ENCODE peak calls at places on chromosomes 7 and 10, in eight cellular contexts. Y is tibial artery, B is transverse colon, Z is stomach, S is cardiac muscle cell, Q is mucosa of descending colon, V is left ventricle myocardium inferior, U is H9. C is an unnamed sample.
A peak's percentile ranks its signal among the peaks of the same experiment; 100 is the strongest.

GRCh38 chr7:86889501-86889900 is 170.0 kb downstream of the ELAPOR2 start:
- DNase-seq in Y (no peak), B (no peak), Z (no peak), S (no peak), Q (no peak), V (no peak), U (no peak), C (no peak)

GRCh38 chr10:57014758-57015157 is 653.7 kb upstream of the ZWINT start:
- DNase-seq in Y (no peak), B (no peak), Z (no peak), S (no peak), Q (no peak), V (no peak), U (no peak), C (no peak)

GRCh38 chr7:74040101-74040790 is 12.3 kb downstream of the ELN start:
- DNase-seq in Y (no peak), B (no peak), Z (no peak), S (no peak), Q (peak; percentile 10), V (no peak), U (no peak), C (no peak)

GRCh38 chr10:55631071-55631654 is 729.9 kb downstream of the ZWINT start:
- DNase-seq in Y (no peak), B (peak; percentile 31), Z (peak; percentile 73), S (peak; percentile 24), Q (peak; percentile 75), V (peak; percentile 33), U (peak; percentile 91), C (no peak)

GRCh38 chr7:151550601-151551286 is 31.0 kb upstream of the RHEB start:
- DNase-seq in Y (no peak), B (no peak), Z (peak; percentile 48), S (peak; percentile 92), Q (no peak), V (no peak), U (no peak), C (no peak)

GRCh38 chr7:774161-775109 is 47.4 kb upstream of the PRKAR1B start:
- DNase-seq in Y (no peak), B (peak; percentile 73), Z (peak; percentile 72), S (peak; percentile 54), Q (peak; percentile 83), V (peak; percentile 58), U (peak; percentile 81), C (no peak)

GRCh38 chr7:24572421-24573007 is 738 bp upstream of the PALS2 start:
- DNase-seq in Y (peak; percentile 32), B (peak; percentile 30), Z (no peak), S (peak; percentile 55), Q (peak; percentile 46), V (no peak), U (no peak), C (peak; percentile 11)

GRCh38 chr7:22302951-22303423 is 54.0 kb downstream of the RAPGEF5 start:
- DNase-seq in Y (no peak), B (no peak), Z (no peak), S (peak; percentile 3), Q (no peak), V (no peak), U (no peak), C (no peak)

GRCh38 chr10:48306870-48307531 is 524 bp downstream of the MAPK8 start:
- DNase-seq in Y (peak; percentile 53), B (peak; percentile 60), Z (peak; percentile 60), S (peak; percentile 64), Q (peak; percentile 80), V (peak; percentile 73), U (no peak), C (peak; percentile 11)

GRCh38 chr7:42883950-42884349 is 27.9 kb downstream of the C7orf25 start:
- DNase-seq in Y (no peak), B (no peak), Z (no peak), S (peak; percentile 65), Q (no peak), V (peak; percentile 28), U (peak; percentile 57), C (no peak)

GRCh38 chr7:1725766-1726630 is 55.9 kb downstream of the ELFN1 start:
- DNase-seq in Y (no peak), B (no peak), Z (no peak), S (no peak), Q (no peak), V (peak; percentile 44), U (no peak), C (no peak)

GRCh38 chr7:151340794-151341356 is 737 bp upstream of the NUB1 start:
- DNase-seq in Y (no peak), B (no peak), Z (no peak), S (no peak), Q (no peak), V (no peak), U (no peak), C (no peak)

GRCh38 chr10:20986049-20986448 is 88.9 kb upstream of the NEBL start:
- DNase-seq in Y (no peak), B (no peak), Z (no peak), S (peak; percentile 52), Q (no peak), V (no peak), U (no peak), C (no peak)

GRCh38 chr7:55505259-55505658 is 67.0 kb downstream of the VOPP1 start:
- DNase-seq in Y (no peak), B (no peak), Z (no peak), S (no peak), Q (no peak), V (no peak), U (no peak), C (no peak)

GRCh38 chr7:130069978-130070899 is at the start of gene KLHDC10:
- DNase-seq in Y (peak; percentile 98), B (peak; percentile 97), Z (peak; percentile 99), S (peak; percentile 99), Q (peak; percentile 97), V (peak; percentile 97), U (peak; percentile 98), C (peak; percentile 98)
- H3K4me1 ChIP-seq in Y (peaks cover 31% of the 10 kb centered on the region), B (peaks cover 29% of the 10 kb centered on the region), Z (peaks cover 50% of the 10 kb centered on the region), S (peaks cover 14% of the 10 kb centered on the region), Q (peaks cover 24% of the 10 kb centered on the region), V (peaks cover 53% of the 10 kb centered on the region), U (no peaks in the 10 kb centered on the region), C (peaks cover 27% of the 10 kb centered on the region)

GRCh38 chr7:2864999-2865670 is 21.0 kb upstream of the GNA12 start:
- DNase-seq in Y (peak; percentile 66), B (peak; percentile 75), Z (peak; percentile 76), S (peak; percentile 75), Q (peak; percentile 66), V (peak; percentile 62), U (peak; percentile 77), C (no peak)
- TF ChIP-seq CTCF in Y (peak; percentile 86), B (peak; percentile 91), Z (peak; percentile 88), S (peak; percentile 90), Q (peak; percentile 76), V (peak; percentile 95), U (peak; percentile 92), C (peak; percentile 94)

DNA sequence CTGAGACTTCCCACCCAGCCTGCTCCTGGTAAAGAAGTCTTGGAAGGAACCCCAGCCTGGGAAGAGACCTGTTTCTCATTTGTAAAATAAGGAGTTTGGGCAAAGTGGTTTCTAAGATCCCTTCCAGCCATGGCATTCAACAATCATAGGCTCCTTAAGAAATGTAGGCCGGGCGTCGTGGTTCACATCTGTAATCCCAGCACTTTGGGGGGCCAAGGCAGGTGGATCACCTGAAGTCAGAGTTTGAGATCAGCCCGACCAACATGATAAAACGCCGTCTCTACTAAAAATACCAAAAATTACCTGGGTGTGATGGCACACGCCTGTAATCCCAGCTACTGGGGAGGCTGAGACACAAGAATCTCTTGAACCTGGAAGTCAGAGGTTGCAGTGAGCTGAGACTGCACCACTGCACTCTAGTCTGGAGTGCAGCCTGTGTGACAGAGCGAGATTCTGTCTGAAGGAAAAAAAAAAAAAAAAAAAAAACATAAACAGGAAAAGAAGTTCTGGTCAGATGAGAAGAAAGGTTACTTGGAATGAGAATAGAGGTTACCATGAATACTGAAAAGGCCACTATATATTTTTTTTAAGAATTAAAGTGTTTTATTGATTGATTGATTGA is 15.9 kb downstream of the DLG5 start:
- DNase-seq in Y (no peak), B (no peak), Z (no peak), S (no peak), Q (no peak), V (no peak), U (no peak), C (no peak)
- H3K4me1 ChIP-seq in Y (peaks cover 50% of the 10 kb centered on the region), B (peaks cover 26% of the 10 kb centered on the region), Z (peaks cover 94% of the 10 kb centered on the region), S (peaks cover 6% of the 10 kb centered on the region), Q (peaks cover 14% of the 10 kb centered on the region), V (peaks cover 32% of the 10 kb centered on the region), U (no peaks in the 10 kb centered on the region), C (peaks cover 5% of the 10 kb centered on the region)

DNA sequence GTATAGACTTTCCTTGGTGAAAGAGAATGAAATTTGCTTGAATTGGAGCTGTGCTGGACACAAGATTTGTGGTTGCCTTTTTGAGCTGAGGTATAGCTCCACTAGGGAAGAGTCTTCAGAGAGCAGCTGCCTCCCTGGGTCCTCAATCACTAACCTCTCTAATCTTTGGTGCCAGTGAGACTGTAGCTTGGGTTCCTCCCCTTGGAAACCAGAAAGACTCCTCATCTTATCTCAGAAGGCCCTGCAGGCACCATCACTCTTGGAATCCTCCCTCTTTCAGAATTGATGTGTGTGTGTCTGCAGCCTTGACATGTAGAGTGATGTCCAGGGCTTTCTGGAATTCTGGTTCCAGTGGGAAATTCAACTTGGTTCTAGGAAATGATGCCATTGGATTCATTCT is 426.5 kb downstream of the RPS24 start:
- DNase-seq in Y (no peak), B (no peak), Z (no peak), S (no peak), Q (no peak), V (no peak), U (no peak), C (no peak)
- TF ChIP-seq CTCF in Y (no peak), B (no peak), Z (no peak), S (no peak), Q (no peak), V (no peak), U (no peak), C (no peak)

GRCh38 chr10:125037145-125037544 is 95.2 kb downstream of the ZRANB1 start:
- DNase-seq in Y (no peak), B (peak; percentile 46), Z (no peak), S (peak; percentile 84), Q (no peak), V (no peak), U (no peak), C (no peak)

GRCh38 chr10:125041856-125042506 is 100.1 kb downstream of the ZRANB1 start:
- DNase-seq in Y (no peak), B (no peak), Z (no peak), S (no peak), Q (no peak), V (no peak), U (no peak), C (no peak)

GRCh38 chr10:125039354-125039769 is 97.4 kb downstream of the ZRANB1 start:
- DNase-seq in Y (no peak), B (no peak), Z (no peak), S (no peak), Q (no peak), V (no peak), U (no peak), C (no peak)

GRCh38 chr10:125035588-125036298 is 93.8 kb downstream of the ZRANB1 start:
- DNase-seq in Y (no peak), B (no peak), Z (no peak), S (no peak), Q (no peak), V (no peak), U (no peak), C (no peak)

GRCh38 chr10:125038637-125039036 is 96.7 kb downstream of the ZRANB1 start:
- DNase-seq in Y (peak; percentile 61), B (peak; percentile 70), Z (peak; percentile 81), S (no peak), Q (peak; percentile 78), V (peak; percentile 60), U (peak; percentile 66), C (no peak)
- H3K4me1 ChIP-seq in Y (peaks cover 77% of the 10 kb centered on the region), B (peaks cover 27% of the 10 kb centered on the region), Z (peaks cover 84% of the 10 kb centered on the region), S (peaks cover 7% of the 10 kb centered on the region), Q (peaks cover 18% of the 10 kb centered on the region), V (peaks cover 72% of the 10 kb centered on the region), U (peaks cover 20% of the 10 kb centered on the region), C (peaks cover 31% of the 10 kb centered on the region)

GRCh38 chr10:76026931-76027330 is 595.5 kb downstream of the LRMDA start:
- DNase-seq in Y (no peak), B (no peak), Z (no peak), S (no peak), Q (no peak), V (no peak), U (no peak), C (no peak)
- TF ChIP-seq CTCF in Y (no peak), B (no peak), Z (no peak), S (no peak), Q (no peak), V (no peak), U (peak; percentile 42), C (no peak)